ENCODE peak calls at places on chromosomes 3 and 15, in nine cellular contexts. G is cardiac muscle cell; R is fibroblast of mammary gland; C is CD8-positive, alpha-beta memory T cell; F is Jurkat, Clone E6-1; W is right cardiac atrium; B is NT2/D1; J is OCI-LY7; S is astrocyte. E is an unnamed sample.

GRCh38 chr15:36753173-36753572 is 173.7 kb downstream of the CDIN1 start:
- DNase-seq in W (no peak), S (no peak), R (no peak), J (no peak), F (no peak), B (peak), G (no peak), C (no peak), E (no peak)

GRCh38 chr3:134378384-134378783 is 4.1 kb upstream of the AMOTL2 start:
- DNase-seq in J (peak), G (peak), S (no peak), R (peak), B (no peak), F (peak), C (no peak), W (peak), E (peak)

GRCh38 chr3:55524565-55525244 is 37.6 kb upstream of the WNT5A start:
- DNase-seq in B (no peak), C (no peak), R (peak), F (no peak), G (peak), J (no peak), S (peak), W (no peak), E (peak)

GRCh38 chr3:33787328-33788009 is 11.0 kb upstream of the PDCD6IP start:
- DNase-seq in W (peak), G (peak), R (peak), S (peak), F (peak), B (peak), C (peak), J (peak), E (peak)

GRCh38 chr3:105988540-105988939 is 119.7 kb upstream of the CBLB start:
- DNase-seq in C (no peak), W (no peak), R (no peak), B (no peak), G (no peak), J (no peak), F (no peak), S (no peak), E (no peak)

GRCh38 chr3:85081191-85081895 is 122.6 kb downstream of the CADM2 start:
- DNase-seq in W (no peak), J (no peak), R (no peak), G (peak), F (no peak), C (no peak), B (no peak), S (peak), E (no peak)

GRCh38 chr3:156677120-156677479 is 2.7 kb downstream of the TIPARP start:
- DNase-seq in B (no peak), C (peak), S (no peak), F (peak), R (no peak), G (no peak), J (no peak), W (no peak), E (no peak)

GRCh38 chr15:34588046-34588674 is 4.7 kb upstream of the GOLGA8B start:
- DNase-seq in G (peak), J (peak), W (no peak), C (peak), F (peak), B (no peak), S (peak), R (peak), E (peak)

GRCh38 chr3:101195951-101196713 is 124.2 kb downstream of the IMPG2 start:
- DNase-seq in S (peak), W (no peak), R (peak), G (peak), B (peak), J (peak), F (peak), C (no peak), E (peak)

GRCh38 chr3:170221924-170222646 is at the start of gene PRKCI:
- DNase-seq in W (peak), S (peak), R (peak), J (peak), B (peak), F (peak), G (peak), C (peak), E (peak)

GRCh38 chr3:81452406-81452805 is 309.0 kb downstream of the GBE1 start:
- DNase-seq in F (no peak), S (peak), J (no peak), W (no peak), G (peak), C (no peak), R (no peak), B (no peak), E (no peak)

GRCh38 chr3:129868912-129869311 is 24.6 kb downstream of the TMCC1 start:
- DNase-seq in F (no peak), W (no peak), S (no peak), C (no peak), R (no peak), B (no peak), G (no peak), J (no peak), E (no peak)

GRCh38 chr3:58042947-58043707 is 34.9 kb downstream of the FLNB start:
- DNase-seq in F (no peak), J (no peak), W (no peak), S (no peak), B (no peak), G (no peak), C (no peak), R (no peak), E (no peak)

GRCh38 chr15:25858952-25859760 is 4.0 kb downstream of the ATP10A start:
- DNase-seq in R (no peak), F (no peak), C (peak), J (no peak), S (no peak), G (no peak), B (no peak), W (no peak), E (no peak)

GRCh38 chr3:106560451-106560966 is 691.7 kb upstream of the CBLB start:
- DNase-seq in G (peak), F (peak), W (no peak), B (no peak), J (no peak), S (peak), C (no peak), R (peak), E (peak)

GRCh38 chr15:31508656-31509055 is 182.0 kb downstream of the KLF13 start:
- DNase-seq in G (no peak), W (no peak), R (no peak), C (no peak), S (no peak), J (no peak), F (no peak), B (no peak), E (no peak)

GRCh38 chr3:121463745-121464144 is 82.0 kb downstream of the POLQ start:
- DNase-seq in J (no peak), F (no peak), R (no peak), S (no peak), G (no peak), C (no peak), W (no peak), B (no peak), E (no peak)

GRCh38 chr15:89521605-89522004 is 25.2 kb upstream of the RHCG start:
- DNase-seq in B (no peak), S (no peak), W (no peak), F (no peak), R (no peak), J (no peak), C (no peak), G (no peak), E (no peak)

GRCh38 chr3:135736740-135737139 is 228.8 kb upstream of the PPP2R3A start:
- DNase-seq in J (peak), F (peak), R (peak), C (no peak), W (no peak), G (no peak), S (no peak), B (peak), E (peak)

GRCh38 chr15:72169921-72170611 is 27.5 kb downstream of the GRAMD2A start:
- DNase-seq in C (no peak), B (no peak), W (no peak), G (no peak), S (no peak), F (no peak), R (no peak), J (no peak), E (no peak)

GRCh38 chr3:45816544-45816943 is 20.2 kb upstream of the SLC6A20 start:
- DNase-seq in G (peak), B (no peak), R (peak), J (no peak), W (no peak), S (peak), C (no peak), F (no peak), E (peak)

GRCh38 chr3:83039422-83039821 is 1278.0 kb upstream of the GBE1 start:
- DNase-seq in S (peak), R (no peak), C (no peak), B (no peak), W (no peak), G (no peak), J (no peak), F (no peak), E (no peak)

GRCh38 chr3:161800985-161801559 is 304.5 kb downstream of the OTOL1 start:
- DNase-seq in S (no peak), J (no peak), R (no peak), B (peak), F (peak), W (no peak), C (no peak), G (no peak), E (no peak)

GRCh38 chr3:64321747-64322146 is 96.5 kb upstream of the PRICKLE2 start:
- DNase-seq in W (no peak), F (no peak), S (peak), B (peak), J (no peak), C (no peak), G (peak), R (peak), E (peak)

DNA sequence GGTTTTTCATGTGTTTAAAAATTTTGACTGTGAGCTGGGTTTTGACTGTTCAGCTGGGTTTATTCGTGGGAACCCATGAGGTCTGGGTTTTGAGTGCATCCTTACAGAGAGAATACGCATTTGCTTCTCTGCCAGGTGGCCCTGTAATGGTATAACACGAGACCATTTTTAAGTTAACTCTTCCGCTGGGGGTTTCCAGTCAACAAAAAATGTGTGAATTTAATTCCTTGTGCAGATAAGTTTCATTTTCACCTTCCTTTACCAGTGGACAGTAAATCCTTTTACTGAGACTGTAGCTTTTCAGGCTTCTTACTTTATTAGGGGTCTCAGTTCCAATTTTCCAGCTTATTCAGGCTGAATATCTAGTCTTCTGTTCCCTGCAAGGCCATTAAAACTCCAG is 149.6 kb downstream of the OPA1 start:
- DNase-seq in S (no peak), R (no peak), W (no peak), J (peak), G (no peak), C (no peak), F (no peak), B (no peak), E (no peak)
- H3K4me3 ChIP-seq in S (no peak), R (no peak), W (no peak), J (peak), G (no peak), C (no peak), F (no peak), B (no peak), E (no peak)

DNA sequence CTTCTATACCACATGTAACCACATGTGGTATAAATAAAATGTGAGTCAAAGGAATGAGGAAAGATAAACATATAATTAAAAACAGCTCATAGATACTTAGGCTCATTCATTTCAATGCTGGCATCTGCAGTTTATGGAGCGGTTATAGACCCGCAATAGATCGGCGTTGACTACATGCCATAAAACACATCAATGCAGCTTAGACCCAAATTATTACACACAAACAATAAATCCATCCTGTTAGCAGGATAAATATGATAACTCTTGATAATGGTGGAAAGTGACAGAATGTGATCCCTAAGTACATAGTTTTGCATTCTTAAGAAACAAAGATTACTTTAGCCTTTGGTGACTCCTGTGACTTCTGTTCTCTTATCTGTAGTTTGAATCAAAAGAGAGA is 143.8 kb downstream of the NR2F2 start:
- DNase-seq in G (no peak), C (no peak), R (peak), F (no peak), B (no peak), W (no peak), J (no peak), S (no peak), E (no peak)
- H3K4me3 ChIP-seq in G (no peak), C (no peak), R (no peak), F (no peak), B (no peak), W (no peak), J (no peak), S (no peak), E (no peak)

GRCh38 chr3:195263193-195263924 is 7.6 kb downstream of the XXYLT1 start:
- DNase-seq in G (peak), F (no peak), S (no peak), R (no peak), J (no peak), C (no peak), W (no peak), B (no peak), E (no peak)
- H3K4me3 ChIP-seq in G (no peak), F (no peak), S (no peak), R (no peak), J (no peak), C (no peak), W (no peak), B (no peak), E (no peak)

GRCh38 chr3:15295506-15295905 is 36.9 kb downstream of the SH3BP5 start:
- DNase-seq in J (no peak), C (no peak), B (no peak), W (no peak), R (peak), F (no peak), G (peak), S (peak), E (peak)
- H3K4me3 ChIP-seq in J (no peak), C (no peak), B (no peak), W (no peak), R (no peak), F (no peak), G (no peak), S (no peak), E (no peak)